ENCODE peak calls at places on chromosome 7, in five cellular contexts. R is HFF-Myc; I is fibroblast of pulmonary artery; E is psoas muscle; B is CD8-positive, alpha-beta T cell. X is an unnamed sample.

GRCh38 chr7:44508328-44508990 is 18.0 kb upstream of the NUDCD3 start:
- DNase-seq in R (no peak), I (no peak), E (no peak), B (no peak), X (no peak)

GRCh38 chr7:140668641-140669040 is 4.1 kb upstream of the ADCK2 start:
- DNase-seq in R (no peak), I (no peak), E (no peak), B (no peak), X (no peak)

GRCh38 chr7:17532861-17533404 is 234.5 kb downstream of the AHR start:
- DNase-seq in R (no peak), I (peak; percentile 79), E (no peak), B (no peak), X (peak; percentile 94)

GRCh38 chr7:80037689-80038088 is 96.9 kb upstream of the GNAI1 start:
- DNase-seq in R (no peak), I (no peak), E (no peak), B (no peak), X (no peak)

GRCh38 chr7:82410461-82410860 is 33.1 kb downstream of the CACNA2D1 start:
- DNase-seq in R (no peak), I (no peak), E (peak; percentile 83), B (no peak), X (no peak)

GRCh38 chr7:134660961-134661376 is 14.3 kb downstream of the BPGM start:
- DNase-seq in R (no peak), I (peak; percentile 69), E (no peak), B (no peak), X (peak; percentile 71)

GRCh38 chr7:7449055-7449454 is 86.6 kb downstream of the COL28A1 start:
- DNase-seq in R (no peak), I (no peak), E (no peak), B (no peak), X (no peak)

GRCh38 chr7:47582748-47583740 is 1.1 kb upstream of the TNS3 start:
- DNase-seq in R (no peak), I (no peak), E (no peak), B (no peak), X (peak; percentile 39)

GRCh38 chr7:20835111-20835750 is 48.5 kb upstream of the SP8 start:
- DNase-seq in R (no peak), I (no peak), E (no peak), B (no peak), X (no peak)

GRCh38 chr7:23893172-23893941 is 183.3 kb downstream of the STK31 start:
- DNase-seq in R (no peak), I (peak; percentile 66), E (no peak), B (no peak), X (no peak)

GRCh38 chr7:34036069-34036920 is 131.0 kb downstream of the BMPER start:
- DNase-seq in R (no peak), I (peak; percentile 72), E (no peak), B (no peak), X (no peak)

GRCh38 chr7:101804087-101804631 is 13.3 kb upstream of the CUX1 start:
- DNase-seq in R (no peak), I (no peak), E (no peak), B (peak; percentile 47), X (no peak)

GRCh38 chr7:40843338-40844026 is 708.7 kb downstream of the SUGCT start:
- DNase-seq in R (no peak), I (peak; percentile 35), E (no peak), B (no peak), X (no peak)

GRCh38 chr7:73683916-73684693 is 708 bp downstream of the BUD23 start:
- DNase-seq in R (no peak), I (no peak), E (no peak), B (no peak), X (no peak)

GRCh38 chr7:137949416-137950262 is 52.2 kb downstream of the CREB3L2 start:
- DNase-seq in R (no peak), I (no peak), E (no peak), B (no peak), X (no peak)

GRCh38 chr7:157588271-157588589 is 251.4 kb downstream of the DNAJB6 start:
- DNase-seq in R (no peak), I (no peak), E (no peak), B (no peak), X (no peak)

GRCh38 chr7:21616796-21617436 is 74.1 kb downstream of the DNAH11 start:
- DNase-seq in R (no peak), I (peak; percentile 78), E (no peak), B (no peak), X (peak; percentile 41)

GRCh38 chr7:79622781-79623180 is 169.3 kb upstream of the MAGI2 start:
- DNase-seq in R (no peak), I (no peak), E (no peak), B (no peak), X (no peak)

GRCh38 chr7:122944682-122945303 is 50.7 kb downstream of the TAS2R16 start:
- DNase-seq in R (no peak), I (no peak), E (no peak), B (no peak), X (no peak)

GRCh38 chr7:125390866-125391265 is 461.2 kb upstream of the POT1 start:
- DNase-seq in R (no peak), I (no peak), E (no peak), B (no peak), X (no peak)

GRCh38 chr7:125391921-125392320 is 462.3 kb upstream of the POT1 start:
- DNase-seq in R (no peak), I (no peak), E (no peak), B (no peak), X (no peak)

DNA sequence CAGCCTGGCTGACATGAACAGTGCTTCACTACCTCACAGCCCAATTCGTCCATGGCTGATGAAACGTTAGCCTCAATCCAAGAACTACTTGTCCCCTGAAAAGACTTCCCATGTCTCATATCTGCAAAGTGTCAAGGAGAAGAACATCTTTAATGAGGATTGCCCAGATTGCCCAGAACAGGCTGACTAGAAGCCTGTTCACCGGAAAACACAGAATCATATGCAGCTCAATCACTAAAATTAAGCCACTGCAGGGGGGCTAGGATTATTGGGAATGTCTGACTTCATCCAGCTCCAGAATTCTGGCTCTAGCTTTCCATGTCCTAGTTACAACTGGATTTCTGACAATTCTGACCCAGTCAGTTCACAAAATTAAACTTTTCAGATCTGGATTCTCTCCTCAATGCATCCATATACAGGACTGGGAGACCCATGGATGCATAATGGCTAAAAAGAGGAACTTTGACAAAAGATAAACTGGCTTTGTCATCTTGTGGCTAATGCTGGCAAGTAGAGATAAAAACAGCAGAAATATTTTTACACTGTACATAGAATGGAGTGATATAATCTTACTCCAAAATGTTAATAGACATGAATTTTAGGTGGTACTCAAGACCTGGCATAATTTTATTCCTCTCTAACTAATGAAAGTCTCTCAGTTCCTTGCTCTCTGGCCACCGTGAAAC is 467.0 kb upstream of the POT1 start:
- DNase-seq in R (no peak), I (no peak), E (no peak), B (no peak), X (no peak)
- TF ChIP-seq CTCF in R (no peak), I (no peak), E (no peak), B (no peak), X (no peak)

GRCh38 chr7:128404826-128405344 is 4.9 kb downstream of the IMPDH1 start:
- DNase-seq in R (no peak), I (no peak), E (no peak), B (no peak), X (peak; percentile 31)

GRCh38 chr7:128405345-128406146 is 4.2 kb downstream of the IMPDH1 start:
- DNase-seq in R (no peak), I (peak; percentile 22), E (peak; percentile 71), B (peak; percentile 63), X (peak; percentile 76)

GRCh38 chr7:128406986-128407589 is 2.7 kb downstream of the IMPDH1 start:
- DNase-seq in R (no peak), I (no peak), E (no peak), B (no peak), X (no peak)

GRCh38 chr7:128407751-128408708 is 1.8 kb downstream of the IMPDH1 start:
- DNase-seq in R (no peak), I (no peak), E (no peak), B (no peak), X (no peak)

GRCh38 chr7:128406147-128406985 is 3.4 kb downstream of the IMPDH1 start:
- DNase-seq in R (no peak), I (no peak), E (no peak), B (no peak), X (no peak)
- H3K4me3 ChIP-seq in R (peak overlapping the region; percentile 3), I (peak overlapping the region; percentile 24), E (peak overlapping the region; percentile 81), B (no peak overlapping the region), X (peak overlapping the region; percentile 21)

GRCh38 chr7:126790763-126791162 is 462.0 kb downstream of the GRM8 start:
- DNase-seq in R (no peak), I (no peak), E (no peak), B (no peak), X (no peak)
- TF ChIP-seq CTCF in R (no peak), I (no peak), E (no peak), B (no peak), X (no peak)

DNA sequence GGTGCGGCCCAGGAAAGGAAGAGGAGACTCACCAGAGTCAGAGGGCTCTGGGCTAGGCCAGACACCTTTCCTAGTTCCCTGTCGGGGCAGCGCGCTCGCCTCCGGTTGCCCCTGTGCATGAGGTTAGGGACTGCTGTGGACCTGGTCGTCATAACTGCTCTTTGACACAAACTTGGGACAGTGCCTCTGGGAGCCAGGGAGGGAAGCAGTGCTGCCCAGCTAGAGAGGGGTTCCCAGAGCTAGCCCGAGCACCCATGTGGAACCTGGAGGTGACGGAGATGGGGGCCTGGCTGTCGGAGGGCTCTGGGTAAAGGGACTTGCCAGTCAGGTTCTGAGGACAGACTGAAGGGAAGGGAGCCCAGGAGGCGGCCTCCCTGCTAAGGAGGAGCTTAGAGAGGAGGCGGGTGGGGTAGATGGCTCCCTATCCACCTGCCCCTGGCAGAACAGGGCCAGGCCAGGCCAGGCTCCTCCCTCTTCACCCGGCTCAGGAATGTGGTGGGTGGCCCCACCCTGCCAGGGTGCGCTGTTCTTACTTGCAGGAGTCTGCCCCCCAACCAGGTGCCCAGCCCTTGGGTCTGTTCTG is 29.7 kb downstream of the AGAP3 start:
- DNase-seq in R (no peak), I (no peak), E (no peak), B (peak; percentile 24), X (no peak)
- H3K4me3 ChIP-seq in R (no peak overlapping the region), I (peak overlapping the region; percentile 14), E (peak overlapping the region; percentile 30), B (no peak overlapping the region), X (no peak overlapping the region)

DNA sequence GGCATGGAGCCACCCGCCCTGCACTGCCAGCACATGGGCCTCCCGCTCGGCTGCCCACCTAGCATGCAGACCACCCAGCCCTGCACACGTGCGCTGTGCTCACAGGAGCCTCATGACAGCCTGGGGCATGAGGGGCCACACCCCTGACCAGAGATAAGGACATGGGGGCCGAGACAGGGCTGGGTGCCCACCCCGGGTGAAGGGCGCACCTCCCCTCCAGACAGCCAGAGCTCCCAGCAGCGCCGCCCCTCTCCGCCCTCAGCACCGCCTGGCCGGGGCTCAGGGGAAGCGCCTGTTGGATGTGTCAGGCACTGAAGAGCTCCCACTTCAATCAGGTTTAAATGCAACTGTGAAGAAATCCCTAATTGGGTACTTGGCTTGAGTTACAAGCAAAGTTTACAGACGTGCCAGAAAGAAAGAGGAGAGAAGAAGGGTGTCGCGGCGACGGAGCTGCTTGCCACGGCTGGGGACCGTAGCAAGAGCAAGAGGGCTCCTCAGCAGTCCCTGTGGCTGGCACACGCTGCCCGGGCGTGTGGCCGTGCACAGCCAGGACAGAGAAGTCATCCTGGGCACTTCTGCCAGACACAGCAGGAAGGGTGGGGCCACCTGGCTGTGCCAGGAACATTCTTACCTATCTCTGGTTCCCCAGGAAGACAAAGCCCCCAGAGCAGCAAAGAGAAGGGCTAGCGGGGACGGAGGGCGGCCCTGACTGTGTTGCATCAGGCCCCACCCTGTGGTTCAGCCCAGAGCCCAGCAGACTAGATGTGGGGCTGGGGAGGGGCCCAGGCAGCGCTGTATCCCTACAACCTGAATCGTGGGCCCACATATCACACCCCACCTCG is 247.4 kb downstream of the ELFN1 start:
- DNase-seq in R (no peak), I (peak; percentile 25), E (peak; percentile 75), B (peak; percentile 15), X (peak; percentile 26)
- TF ChIP-seq CTCF in R (no peak), I (no peak), E (no peak), B (no peak), X (no peak)